ENCODE peak calls at places on chromosomes 7 and 10, in ten cellular contexts. R is adrenal gland, I is thoracic aorta, Y is fibroblast of lung, W is pancreas, A is A549, J is ovary, X is body of pancreas, S is transverse colon, V is aorta. L is an unnamed sample.

GRCh38 chr10:24952146-24952700 is at the start of gene PRTFDC1:
- DNase-seq in R (peak; percentile 63), I (no peak), Y (peak; percentile 56), W (peak; percentile 71), A (peak; percentile 48), J (peak; percentile 78), X (peak; percentile 40), S (peak; percentile 64), V (peak; percentile 63), L (peak; percentile 28)

GRCh38 chr7:78197447-78197846 is 398.9 kb downstream of the PHTF2 start:
- DNase-seq in R (no peak), I (no peak), Y (peak; percentile 61), W (no peak), A (no peak), J (no peak), X (no peak), S (no peak), V (no peak), L (no peak)

GRCh38 chr10:119136084-119136483 is 29.4 kb downstream of the SFXN4 start:
- DNase-seq in R (no peak), I (no peak), Y (peak; percentile 66), W (no peak), A (no peak), J (no peak), X (no peak), S (no peak), V (no peak), L (no peak)

GRCh38 chr10:129609551-129609950 is 142.5 kb downstream of the MGMT start:
- DNase-seq in R (no peak), I (no peak), Y (no peak), W (no peak), A (no peak), J (no peak), X (no peak), S (no peak), V (no peak), L (no peak)

GRCh38 chr10:62248465-62248864 is 20.2 kb downstream of the RTKN2 start:
- DNase-seq in R (no peak), I (no peak), Y (peak; percentile 56), W (no peak), A (no peak), J (no peak), X (no peak), S (no peak), V (no peak), L (no peak)

GRCh38 chr7:1230411-1231213 is 2.1 kb upstream of the UNCX start:
- DNase-seq in R (no peak), I (no peak), Y (no peak), W (peak; percentile 47), A (no peak), J (no peak), X (no peak), S (no peak), V (no peak), L (no peak)

GRCh38 chr10:30282226-30282625 is 66.9 kb downstream of the MTPAP start:
- DNase-seq in R (no peak), I (no peak), Y (no peak), W (no peak), A (no peak), J (no peak), X (no peak), S (no peak), V (no peak), L (no peak)

GRCh38 chr10:68010426-68010825 is 64.7 kb downstream of the HERC4 start:
- DNase-seq in R (no peak), I (no peak), Y (no peak), W (no peak), A (no peak), J (no peak), X (no peak), S (no peak), V (no peak), L (no peak)

GRCh38 chr10:101066146-101066889 is 4.5 kb downstream of the KAZALD1 start:
- DNase-seq in R (peak; percentile 68), I (no peak), Y (peak; percentile 79), W (peak; percentile 87), A (peak; percentile 88), J (peak; percentile 50), X (peak; percentile 65), S (peak; percentile 92), V (peak; percentile 87), L (peak; percentile 92)

GRCh38 chr7:83655951-83656556 is 7.1 kb upstream of the SEMA3E start:
- DNase-seq in R (peak; percentile 57), I (no peak), Y (peak; percentile 78), W (no peak), A (peak; percentile 70), J (no peak), X (peak; percentile 44), S (peak; percentile 16), V (no peak), L (no peak)

GRCh38 chr7:45980181-45980905 is 59.3 kb upstream of the IGFBP3 start:
- DNase-seq in R (no peak), I (no peak), Y (peak; percentile 20), W (no peak), A (no peak), J (no peak), X (no peak), S (no peak), V (no peak), L (no peak)

GRCh38 chr10:35225204-35225603 is 98.6 kb downstream of the CREM start:
- DNase-seq in R (no peak), I (no peak), Y (no peak), W (no peak), A (no peak), J (no peak), X (no peak), S (no peak), V (no peak), L (no peak)

GRCh38 chr10:125084191-125085186 is 75.9 kb downstream of the CTBP2 start:
- DNase-seq in R (peak; percentile 97), I (peak; percentile 57), Y (peak; percentile 92), W (peak; percentile 98), A (peak; percentile 93), J (peak; percentile 80), X (peak; percentile 98), S (no peak), V (peak; percentile 86), L (peak; percentile 48)

GRCh38 chr7:27046854-27047549 is 48.8 kb downstream of the HOXA1 start:
- DNase-seq in R (no peak), I (no peak), Y (peak; percentile 81), W (no peak), A (peak; percentile 45), J (no peak), X (no peak), S (no peak), V (no peak), L (no peak)
- H3K4me1 ChIP-seq in R (no peaks in the 10 kb centered on the region), I (no peaks in the 10 kb centered on the region), Y (no peaks in the 10 kb centered on the region), W (no peaks in the 10 kb centered on the region), A (peaks cover 10% of the 10 kb centered on the region), J (no peaks in the 10 kb centered on the region), X (no peaks in the 10 kb centered on the region), S (no peaks in the 10 kb centered on the region), V (no peaks in the 10 kb centered on the region), L (no peaks in the 10 kb centered on the region)

DNA sequence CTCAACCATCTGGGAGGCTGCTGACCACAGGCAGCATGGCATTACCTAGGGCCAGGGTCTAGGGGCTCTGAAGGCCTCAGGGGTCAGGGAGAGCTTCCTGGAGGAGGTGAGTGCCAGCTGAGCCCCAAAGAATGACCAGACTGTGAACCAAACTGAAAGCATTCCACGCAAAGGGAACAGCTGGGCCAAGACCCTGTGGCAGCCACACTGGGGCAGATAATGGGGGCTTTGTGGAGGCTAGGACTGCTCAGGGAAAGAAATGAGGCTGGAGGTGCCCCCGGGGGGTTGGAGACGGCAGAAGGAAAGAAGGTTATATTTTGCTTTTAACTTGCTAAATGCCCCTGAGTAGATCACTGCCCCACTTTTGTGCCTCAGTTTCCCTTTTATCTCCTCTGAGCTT is 57.6 kb downstream of the ZMIZ1 start:
- DNase-seq in R (no peak), I (no peak), Y (no peak), W (no peak), A (no peak), J (no peak), X (no peak), S (no peak), V (no peak), L (no peak)
- H3K4me1 ChIP-seq in R (peaks cover 81% of the 10 kb centered on the region), I (peaks cover 15% of the 10 kb centered on the region), Y (peaks cover 39% of the 10 kb centered on the region), W (peaks cover 36% of the 10 kb centered on the region), A (peaks cover 82% of the 10 kb centered on the region), J (peaks cover 29% of the 10 kb centered on the region), X (peaks cover 60% of the 10 kb centered on the region), S (peaks cover 45% of the 10 kb centered on the region), V (no peaks in the 10 kb centered on the region), L (no peaks in the 10 kb centered on the region)

GRCh38 chr10:92742331-92743228 is 52.8 kb downstream of the HHEX start:
- DNase-seq in R (no peak), I (no peak), Y (no peak), W (no peak), A (no peak), J (no peak), X (no peak), S (peak; percentile 26), V (no peak), L (peak; percentile 77)
- H3K4me1 ChIP-seq in R (peaks cover 4% of the 10 kb centered on the region), I (no peaks in the 10 kb centered on the region), Y (no peaks in the 10 kb centered on the region), W (no peaks in the 10 kb centered on the region), A (no peaks in the 10 kb centered on the region), J (no peaks in the 10 kb centered on the region), X (no peaks in the 10 kb centered on the region), S (no peaks in the 10 kb centered on the region), V (no peaks in the 10 kb centered on the region), L (peaks cover 3% of the 10 kb centered on the region)

GRCh38 chr7:22697897-22698645 is 28.9 kb upstream of the IL6 start:
- DNase-seq in R (no peak), I (no peak), Y (no peak), W (no peak), A (no peak), J (no peak), X (no peak), S (peak; percentile 14), V (no peak), L (no peak)

GRCh38 chr7:22696672-22697071 is 30.3 kb upstream of the IL6 start:
- DNase-seq in R (no peak), I (no peak), Y (peak; percentile 14), W (no peak), A (no peak), J (no peak), X (no peak), S (no peak), V (no peak), L (no peak)

GRCh38 chr7:22695476-22696132 is 31.4 kb upstream of the IL6 start:
- DNase-seq in R (no peak), I (no peak), Y (no peak), W (no peak), A (no peak), J (no peak), X (no peak), S (no peak), V (no peak), L (no peak)

GRCh38 chr7:22698762-22699161 is 28.2 kb upstream of the IL6 start:
- DNase-seq in R (no peak), I (no peak), Y (no peak), W (no peak), A (no peak), J (no peak), X (no peak), S (no peak), V (no peak), L (no peak)

DNA sequence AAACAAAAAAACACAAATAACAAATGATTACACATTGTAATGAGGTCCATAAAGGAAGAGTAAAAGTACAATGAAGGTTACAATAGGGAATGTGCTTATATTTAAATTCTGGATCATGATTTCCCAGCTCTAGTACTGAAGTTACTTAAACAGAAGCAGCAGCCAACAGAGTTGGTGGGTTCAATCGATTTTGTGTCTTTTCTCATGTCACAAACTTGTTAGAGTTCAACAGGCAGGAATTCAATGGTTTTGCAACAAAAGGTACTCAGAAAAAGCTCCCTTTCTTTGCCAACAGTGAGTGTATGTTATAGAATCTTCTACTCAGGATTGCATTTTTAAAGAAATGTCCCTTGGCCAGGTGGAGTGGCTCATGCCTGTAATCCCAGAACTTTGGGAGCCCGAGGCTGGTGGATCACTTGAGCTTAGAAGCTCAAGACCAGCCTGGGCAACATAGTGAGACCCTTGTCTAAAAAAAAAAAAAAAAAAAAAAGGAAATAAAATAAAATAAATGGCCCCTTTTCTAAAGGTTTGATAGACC is 29.6 kb upstream of the IL6 start:
- DNase-seq in R (no peak), I (no peak), Y (no peak), W (no peak), A (no peak), J (no peak), X (no peak), S (no peak), V (no peak), L (no peak)
- H3K4me1 ChIP-seq in R (peaks cover 6% of the 10 kb centered on the region), I (no peaks in the 10 kb centered on the region), Y (no peaks in the 10 kb centered on the region), W (no peaks in the 10 kb centered on the region), A (no peaks in the 10 kb centered on the region), J (no peaks in the 10 kb centered on the region), X (no peaks in the 10 kb centered on the region), S (peaks cover 3% of the 10 kb centered on the region), V (no peaks in the 10 kb centered on the region), L (peaks cover 5% of the 10 kb centered on the region)

L was measured in Peyer's patch.